ENCODE peak calls at places on chromosomes 6 and 20, in five cellular contexts. N is fibroblast of lung, W is foreskin fibroblast, B is thoracic aorta, K is neural progenitor cell. X is an unnamed sample.

GRCh38 chr20:26169506-26169905 is 472.9 kb upstream of the ZNF337 start:
- DNase-seq in N (no peak), W (peak), B (no peak), K (no peak), X (peak)

GRCh38 chr20:53956013-53956715 is 114.2 kb downstream of the BCAS1 start:
- DNase-seq in N (no peak), W (no peak), B (no peak), K (no peak), X (no peak)

GRCh38 chr20:50118203-50118602 is 5.3 kb upstream of the UBE2V1 start:
- DNase-seq in N (no peak), W (no peak), B (no peak), K (no peak), X (no peak)

GRCh38 chr20:48738399-48739304 is 89.1 kb downstream of the PREX1 start:
- DNase-seq in N (no peak), W (no peak), B (no peak), K (no peak), X (no peak)

GRCh38 chr20:40319741-40320499 is 369.1 kb downstream of the MAFB start:
- DNase-seq in N (no peak), W (no peak), B (no peak), K (no peak), X (no peak)

GRCh38 chr20:25285856-25286798 is 38.2 kb downstream of the PYGB start:
- DNase-seq in N (no peak), W (no peak), B (no peak), K (no peak), X (no peak)

GRCh38 chr6:3592371-3592941 is 135.6 kb upstream of the SLC22A23 start:
- DNase-seq in N (peak), W (peak), B (no peak), K (no peak), X (peak)

GRCh38 chr20:53609501-53610445 is 16.1 kb upstream of the ZNF217 start:
- DNase-seq in N (peak), W (peak), B (no peak), K (peak), X (no peak)

GRCh38 chr6:116450185-116450710 is 10.9 kb upstream of the CALHM6 start:
- DNase-seq in N (no peak), W (no peak), B (no peak), K (no peak), X (no peak)

GRCh38 chr6:113137411-113137810 is 719.7 kb upstream of the MARCKS start:
- DNase-seq in N (peak), W (no peak), B (no peak), K (peak), X (peak)

GRCh38 chr20:4167261-4168004 is 152.1 kb upstream of the RNF24 start:
- DNase-seq in N (no peak), W (no peak), B (no peak), K (peak), X (no peak)

GRCh38 chr6:142015011-142015410 is 117.7 kb upstream of the GJE1 start:
- DNase-seq in N (no peak), W (no peak), B (no peak), K (peak), X (no peak)

GRCh38 chr6:142011775-142012174 is 121.0 kb upstream of the GJE1 start:
- DNase-seq in N (no peak), W (no peak), B (no peak), K (no peak), X (no peak)

GRCh38 chr6:142014515-142014914 is 118.2 kb upstream of the GJE1 start:
- DNase-seq in N (peak), W (peak), B (no peak), K (no peak), X (peak)

GRCh38 chr6:142013286-142013685 is 119.4 kb upstream of the GJE1 start:
- DNase-seq in N (peak), W (peak), B (no peak), K (no peak), X (peak)

GRCh38 chr6:142013875-142014495 is 118.7 kb upstream of the GJE1 start:
- DNase-seq in N (no peak), W (no peak), B (no peak), K (peak), X (no peak)
- H3K4me3 ChIP-seq in N (no peak), W (no peak), B (no peak), K (no peak), X (no peak)

GRCh38 chr6:156886409-156886808 is 109.2 kb downstream of the ARID1B start:
- DNase-seq in N (no peak), W (no peak), B (no peak), K (no peak), X (no peak)

GRCh38 chr6:156885562-156885961 is 108.4 kb downstream of the ARID1B start:
- DNase-seq in N (no peak), W (no peak), B (no peak), K (no peak), X (no peak)

GRCh38 chr6:156889986-156890385 is 112.8 kb downstream of the ARID1B start:
- DNase-seq in N (no peak), W (no peak), B (no peak), K (no peak), X (no peak)

GRCh38 chr6:156889469-156889868 is 112.3 kb downstream of the ARID1B start:
- DNase-seq in N (no peak), W (no peak), B (no peak), K (no peak), X (no peak)

DNA sequence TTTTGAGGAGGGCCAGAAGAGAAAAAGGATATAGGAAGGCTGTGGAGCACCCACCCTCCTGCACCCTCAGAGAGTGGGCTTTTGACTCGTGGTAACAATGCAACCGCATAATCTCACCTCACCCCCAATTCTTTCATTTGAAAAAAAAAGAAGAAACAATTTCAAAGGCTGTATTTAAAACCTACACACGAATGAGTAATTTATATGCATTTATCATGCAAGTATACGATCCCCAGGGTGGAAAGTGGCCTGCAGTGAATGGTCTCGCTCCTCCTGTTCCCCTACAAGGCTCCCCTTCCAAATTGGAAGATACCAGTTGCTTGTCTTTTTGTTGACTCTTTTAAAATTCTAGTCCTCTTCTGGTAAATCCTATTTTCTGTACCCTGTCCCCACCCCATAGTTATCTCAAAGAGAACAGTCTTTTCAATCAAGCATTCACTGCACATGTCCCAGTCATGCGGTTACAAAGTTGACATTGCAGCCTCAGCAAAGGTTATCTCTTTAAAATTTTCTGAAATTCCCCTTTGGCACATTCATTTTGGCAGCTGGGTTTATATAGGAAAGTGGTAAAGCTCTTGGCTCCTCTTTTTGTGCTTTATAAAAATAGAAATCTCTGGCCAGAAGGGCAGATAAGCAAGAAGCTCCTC is 110.6 kb downstream of the ARID1B start:
- DNase-seq in N (no peak), W (no peak), B (no peak), K (no peak), X (no peak)
- H3K4me3 ChIP-seq in N (no peak), W (no peak), B (no peak), K (no peak), X (no peak)

GRCh38 chr20:39277185-39277584 is 315.0 kb downstream of the DHX35 start:
- DNase-seq in N (no peak), W (no peak), B (no peak), K (no peak), X (no peak)
- H3K4me3 ChIP-seq in N (no peak), W (no peak), B (no peak), K (no peak), X (no peak)

GRCh38 chr6:124963416-124964083 is 1.3 kb downstream of the RNF217 start:
- DNase-seq in N (peak), W (no peak), B (no peak), K (no peak), X (no peak)
- H3K4me3 ChIP-seq in N (peak), W (peak), B (peak), K (peak), X (peak)

X was measured in skeletal muscle cell.